ENCODE peak calls at places on chromosome 4, in four cellular contexts. E is left lung, J is left ventricle myocardium inferior, C is prostate gland. P is an unnamed sample.

GRCh38 chr4:8688041-8688907 is 95.7 kb downstream of the CPZ start:
- DNase-seq in J (no peak), E (no peak), C (no peak), P (no peak)

GRCh38 chr4:118154643-118155042 is 120.4 kb downstream of the NDST3 start:
- DNase-seq in E (no peak), C (no peak), J (no peak), P (no peak)

GRCh38 chr4:27115221-27115620 is 254.6 kb downstream of the STIM2 start:
- DNase-seq in E (no peak), J (no peak), C (no peak), P (no peak)

GRCh38 chr4:65538571-65538970 is 131.7 kb downstream of the EPHA5 start:
- DNase-seq in C (no peak), E (no peak), J (no peak), P (no peak)

GRCh38 chr4:165524532-165525190 is 145.9 kb downstream of the CPE start:
- DNase-seq in C (no peak), J (no peak), E (no peak), P (no peak)

GRCh38 chr4:183118585-183118984 is 19.5 kb downstream of the WWC2 start:
- DNase-seq in C (no peak), E (no peak), J (no peak), P (no peak)

GRCh38 chr4:88341227-88342192 is 37.1 kb upstream of the HERC6 start:
- DNase-seq in J (no peak), C (peak; percentile 8), E (no peak), P (peak; percentile 66)

GRCh38 chr4:8095956-8096689 is 62.5 kb downstream of the ABLIM2 start:
- DNase-seq in J (no peak), C (no peak), E (peak; percentile 17), P (no peak)

GRCh38 chr4:69601065-69601464 is 38.4 kb downstream of the UGT2A2 start:
- DNase-seq in E (no peak), J (no peak), C (no peak), P (no peak)

GRCh38 chr4:8841678-8842268 is 29.9 kb downstream of the HMX1 start:
- DNase-seq in J (no peak), E (no peak), C (no peak), P (no peak)

GRCh38 chr4:170305627-170306026 is 215.9 kb upstream of the AADAT start:
- DNase-seq in C (no peak), E (no peak), J (no peak), P (no peak)

GRCh38 chr4:120266602-120267001 is 200.0 kb upstream of the MAD2L1 start:
- DNase-seq in J (no peak), E (no peak), C (no peak), P (no peak)

GRCh38 chr4:21077967-21078366 is 377.7 kb downstream of the PACRGL start:
- DNase-seq in C (no peak), J (no peak), E (no peak), P (no peak)

GRCh38 chr4:126748736-126749135 is 884.0 kb upstream of the INTU start:
- DNase-seq in E (no peak), C (no peak), J (no peak), P (no peak)

GRCh38 chr4:63080929-63081328 is 1328.3 kb downstream of the TECRL start:
- DNase-seq in E (no peak), C (no peak), J (no peak), P (no peak)

GRCh38 chr4:159160242-159160641 is 57.4 kb downstream of the RAPGEF2 start:
- DNase-seq in J (no peak), C (no peak), E (no peak), P (no peak)

GRCh38 chr4:175306436-175306835 is 388.3 kb downstream of the ADAM29 start:
- DNase-seq in E (no peak), J (no peak), C (no peak), P (no peak)

GRCh38 chr4:131721883-131722282 is 1427.2 kb upstream of the PCDH10 start:
- DNase-seq in E (no peak), J (no peak), C (no peak), P (no peak)

GRCh38 chr4:83282049-83282535 is 2.5 kb downstream of the COQ2 start:
- DNase-seq in C (peak; percentile 20), E (no peak), J (no peak), P (no peak)

GRCh38 chr4:124913237-124913636 is 200.7 kb upstream of the ANKRD50 start:
- DNase-seq in E (no peak), J (no peak), C (no peak), P (no peak)

GRCh38 chr4:176794151-176794550 is 1.4 kb upstream of the VEGFC start:
- DNase-seq in E (no peak), J (no peak), C (no peak), P (no peak)

GRCh38 chr4:6953751-6954380 is 44.2 kb downstream of the TBC1D14 start:
- DNase-seq in C (peak; percentile 82), E (peak; percentile 87), J (peak; percentile 81), P (peak; percentile 90)
- H3K4me3 ChIP-seq in C (no peak overlapping the region), E (no peak overlapping the region), J (peak overlapping the region; percentile 46), P (peak overlapping the region; percentile 31)

GRCh38 chr4:47510506-47511143 is 25.6 kb downstream of the ATP10D start:
- DNase-seq in C (no peak), J (no peak), E (no peak), P (no peak)
- H3K4me1 ChIP-seq in C (no peaks in the 10 kb centered on the region), J (peaks cover 38% of the 10 kb centered on the region), E (peaks cover 6% of the 10 kb centered on the region), P (no peaks in the 10 kb centered on the region)

GRCh38 chr4:31741321-31741720 is 1021.2 kb downstream of the PCDH7 start:
- DNase-seq in J (no peak), C (no peak), E (no peak), P (no peak)
- H3K4me3 ChIP-seq in J (no peak overlapping the region), C (no peak overlapping the region), E (no peak overlapping the region), P (no peak overlapping the region)

GRCh38 chr4:184351560-184352451 is 122.5 kb downstream of the IRF2 start:
- DNase-seq in C (no peak), J (no peak), E (no peak), P (no peak)

GRCh38 chr4:184352891-184353290 is 121.5 kb downstream of the IRF2 start:
- DNase-seq in E (no peak), J (no peak), C (no peak), P (no peak)

GRCh38 chr4:184349283-184350039 is 124.9 kb downstream of the IRF2 start:
- DNase-seq in C (no peak), E (no peak), J (no peak), P (peak; percentile 54)

GRCh38 chr4:184350213-184350817 is 124.0 kb downstream of the IRF2 start:
- DNase-seq in E (no peak), C (no peak), J (no peak), P (no peak)

GRCh38 chr4:184350964-184351363 is 123.4 kb downstream of the IRF2 start:
- DNase-seq in C (no peak), J (no peak), E (no peak), P (no peak)
- H3K4me1 ChIP-seq in C (peaks cover 8% of the 10 kb centered on the region), J (peaks cover 52% of the 10 kb centered on the region), E (peaks cover 72% of the 10 kb centered on the region), P (peaks cover 26% of the 10 kb centered on the region)

DNA sequence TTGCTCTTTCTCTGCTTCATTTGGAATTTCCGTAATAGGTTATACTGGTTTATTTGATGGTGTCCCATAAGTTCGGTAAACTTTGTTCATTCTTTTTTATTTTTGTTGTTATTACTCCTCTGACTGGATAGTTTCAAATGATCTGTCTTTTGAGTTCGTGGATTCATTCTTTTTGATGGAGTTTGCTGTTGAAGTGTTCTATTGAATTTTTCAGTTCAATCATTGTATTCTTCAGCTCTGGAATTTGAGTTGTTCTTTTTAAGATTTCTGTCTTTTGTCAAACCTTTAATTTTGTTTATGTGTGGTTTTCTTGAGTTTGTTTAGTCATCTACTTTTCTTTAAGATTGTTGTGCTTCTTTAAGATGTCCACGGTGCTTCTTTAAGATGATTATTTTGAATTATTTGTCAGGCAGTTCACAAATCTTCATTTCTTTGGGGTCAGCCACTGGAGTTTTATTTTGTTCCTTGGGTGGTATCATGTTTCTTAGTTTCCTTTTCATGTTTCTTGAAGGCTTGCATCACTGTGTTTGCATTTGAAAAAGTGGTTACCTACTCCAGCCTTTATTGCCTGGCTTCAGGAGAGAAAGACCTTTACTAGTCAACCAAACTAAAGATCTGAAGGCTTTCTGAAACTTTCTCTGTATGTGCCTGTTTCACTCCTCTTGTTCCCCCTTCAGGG is 154.8 kb upstream of the ANXA3 start:
- DNase-seq in C (no peak), J (no peak), E (no peak), P (no peak)
- H3K4me3 ChIP-seq in C (no peak overlapping the region), J (no peak overlapping the region), E (no peak overlapping the region), P (no peak overlapping the region)

P was measured in ovary.